ENCODE peak calls at places on chromosomes 13 and 19, in four cellular contexts. R is ascending aorta; H is adipocyte; X is CD8-positive, alpha-beta T cell. W is an unnamed sample. For H3K4me1, the result is how much of the 10 kb centered on the place peaks cover.

GRCh38 chr13:50957620-50958019 is 48.0 kb downstream of the RNASEH2B start:
- DNase-seq in H (no peak), X (no peak), R (no peak), W (peak)

GRCh38 chr19:50794074-50794777 is 4.0 kb downstream of the ACP4 start:
- DNase-seq in H (no peak), R (no peak), X (no peak), W (no peak)

GRCh38 chr13:99610702-99611289 is 109.5 kb downstream of the TM9SF2 start:
- DNase-seq in X (no peak), R (no peak), H (no peak), W (no peak)

GRCh38 chr19:13014101-13014920 is 19.0 kb downstream of the NFIX start:
- DNase-seq in H (no peak), X (no peak), R (peak), W (no peak)

GRCh38 chr13:23428183-23428528 is 5.3 kb downstream of the SACS start:
- DNase-seq in X (no peak), H (peak), R (no peak), W (no peak)

GRCh38 chr13:45374917-45375316 is 33.9 kb upstream of the TPT1 start:
- DNase-seq in R (no peak), X (no peak), H (no peak), W (no peak)

GRCh38 chr13:79593611-79594275 is 112.8 kb downstream of the NDFIP2 start:
- DNase-seq in R (no peak), X (no peak), H (peak), W (no peak)

GRCh38 chr19:45069056-45069455 is 7.2 kb downstream of the ZNF296 start:
- DNase-seq in R (no peak), X (no peak), H (peak), W (no peak)

GRCh38 chr19:39325778-39326680 is 5.4 kb upstream of the LRFN1 start:
- DNase-seq in R (no peak), H (no peak), X (no peak), W (no peak)

GRCh38 chr19:2170219-2170618 is 6.5 kb downstream of the DOT1L start:
- DNase-seq in R (no peak), H (no peak), X (no peak), W (no peak)
- H3K4me1 ChIP-seq in R (under half), H (half or more), X (under half), W (half or more)

DNA sequence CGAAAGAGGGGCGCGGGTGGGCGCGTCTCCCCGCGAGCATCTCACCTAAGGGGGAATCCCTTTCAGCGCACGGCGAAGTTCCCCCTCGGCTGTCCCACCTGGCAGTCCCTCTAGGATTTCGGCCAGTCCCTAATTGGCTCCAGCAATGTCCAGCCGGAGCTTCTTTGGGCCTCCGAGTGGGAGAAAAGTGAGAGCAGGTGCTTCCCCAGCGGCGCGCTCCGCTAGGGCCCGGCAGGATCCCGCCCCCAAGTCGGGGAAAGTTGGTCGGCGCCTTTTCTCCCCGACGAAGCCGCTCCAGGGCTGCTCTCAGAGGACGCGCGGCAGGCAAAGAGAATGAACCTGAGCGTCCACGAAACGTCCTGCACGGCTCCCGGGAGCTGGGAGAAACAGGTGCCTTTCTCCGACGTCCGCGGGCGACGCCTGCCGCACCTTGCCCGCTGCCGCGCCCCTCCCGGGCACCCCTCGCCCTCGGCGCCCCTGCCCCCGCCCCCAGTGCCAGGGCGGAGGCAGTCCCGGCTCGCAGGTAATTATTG is 366 bp upstream of the KL start:
- DNase-seq in X (no peak), H (no peak), R (no peak), W (no peak)
- H3K4me3 ChIP-seq in X (peak), H (no peak), R (peak), W (no peak)

GRCh38 chr13:43364210-43365041 is 341.0 kb downstream of the DNAJC15 start:
- DNase-seq in R (no peak), H (no peak), X (no peak), W (no peak)
- H3K4me1 ChIP-seq in R (under half), H (under half), X (under half), W (under half)

GRCh38 chr13:32036762-32037161 is 5.2 kb downstream of the FRY start:
- DNase-seq in H (no peak), X (no peak), R (no peak), W (no peak)

GRCh38 chr13:32037471-32037870 is 5.9 kb downstream of the FRY start:
- DNase-seq in X (no peak), H (no peak), R (no peak), W (no peak)

GRCh38 chr13:32035701-32036100 is 4.1 kb downstream of the FRY start:
- DNase-seq in H (no peak), R (no peak), X (no peak), W (no peak)

GRCh38 chr13:32038353-32038752 is 6.8 kb downstream of the FRY start:
- DNase-seq in R (no peak), H (no peak), X (no peak), W (no peak)

DNA sequence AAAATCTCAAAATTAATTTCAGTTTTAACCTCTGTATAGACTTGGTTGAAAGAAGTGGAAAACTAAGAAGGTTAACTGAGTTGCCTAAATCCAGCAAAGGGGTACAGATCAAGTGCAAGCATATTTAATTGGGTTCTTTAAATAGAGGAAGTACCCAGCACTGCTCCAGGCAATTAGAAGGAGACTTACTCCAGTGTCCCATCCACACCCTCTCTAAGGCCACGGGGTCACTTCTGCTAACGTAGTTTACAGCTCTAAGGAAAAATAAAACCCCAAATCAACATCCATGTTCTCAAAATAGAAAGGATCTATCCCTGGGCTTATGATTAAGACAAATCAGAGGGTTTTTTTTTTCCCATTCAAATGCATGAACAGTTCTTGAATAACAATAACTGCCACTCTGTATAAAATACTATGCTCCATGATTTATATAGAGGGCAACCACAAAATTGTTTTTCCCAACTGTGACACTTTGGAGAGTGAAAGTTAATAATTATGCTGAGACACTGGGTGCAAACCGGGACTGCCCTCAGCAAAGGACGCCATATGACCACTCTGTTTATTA is 4.6 kb downstream of the FRY start:
- DNase-seq in H (no peak), R (no peak), X (no peak), W (no peak)
- H3K4me3 ChIP-seq in H (no peak), R (peak), X (no peak), W (no peak)

GRCh38 chr19:31539386-31539785 is 190.2 kb upstream of the TSHZ3 start:
- DNase-seq in X (no peak), H (no peak), R (no peak), W (no peak)
- H3K4me1 ChIP-seq in X (under half), H (under half), R (under half), W (under half)